ENCODE peak calls at places on chromosomes 13 and 19, in four cellular contexts. J is lower leg skin, B is MM.1S, T is esophagus squamous epithelium. D is an unnamed sample.

GRCh38 chr19:2962018-2962670 is 15.2 kb upstream of the TLE6 start:
- DNase-seq in J (no peak), B (peak; percentile 58), T (no peak), D (peak; percentile 56)

GRCh38 chr19:17358395-17358794 is 18.7 kb downstream of the PLVAP start:
- DNase-seq in J (no peak), B (no peak), T (no peak), D (peak; percentile 58)

GRCh38 chr13:106416645-106417044 is 118.8 kb downstream of the EFNB2 start:
- DNase-seq in J (no peak), B (no peak), T (no peak), D (no peak)

GRCh38 chr13:38848360-38848759 is 142.3 kb downstream of the STOML3 start:
- DNase-seq in J (no peak), B (no peak), T (no peak), D (no peak)

GRCh38 chr13:112445411-112446271 is 69.5 kb downstream of the SPACA7 start:
- DNase-seq in J (peak; percentile 68), B (no peak), T (no peak), D (no peak)

GRCh38 chr13:112120031-112120373 is 53.1 kb downstream of the SOX1 start:
- DNase-seq in J (no peak), B (no peak), T (no peak), D (no peak)

GRCh38 chr19:17209126-17210036 is 5.8 kb upstream of the USE1 start:
- DNase-seq in J (no peak), B (no peak), T (no peak), D (no peak)

GRCh38 chr19:13622727-13623126 is 116.4 kb upstream of the CACNA1A start:
- DNase-seq in J (no peak), B (no peak), T (no peak), D (no peak)

GRCh38 chr13:35882722-35883497 is 248.3 kb downstream of the DCLK1 start:
- DNase-seq in J (no peak), B (no peak), T (no peak), D (no peak)

GRCh38 chr13:30984620-30985019 is 52.2 kb downstream of the TEX26 start:
- DNase-seq in J (no peak), B (no peak), T (no peak), D (no peak)

GRCh38 chr13:98563071-98563470 is 13.8 kb downstream of the STK24 start:
- DNase-seq in J (no peak), B (peak; percentile 75), T (no peak), D (no peak)

GRCh38 chr19:18674616-18675015 is 8.9 kb upstream of the CRTC1 start:
- DNase-seq in J (no peak), B (no peak), T (no peak), D (peak; percentile 35)

GRCh38 chr19:48683349-48683748 is 10.5 kb upstream of the NTN5 start:
- DNase-seq in J (no peak), B (peak; percentile 17), T (no peak), D (no peak)

GRCh38 chr13:35198821-35199220 is 256.8 kb downstream of the NBEA start:
- DNase-seq in J (no peak), B (no peak), T (no peak), D (no peak)

GRCh38 chr13:20024706-20025105 is 66.2 kb downstream of the ZMYM2 start:
- DNase-seq in J (no peak), B (no peak), T (no peak), D (no peak)

GRCh38 chr19:16942583-16942982 is 53.8 kb downstream of the F2RL3 start:
- DNase-seq in J (peak; percentile 58), B (no peak), T (no peak), D (no peak)

GRCh38 chr19:15187026-15188007 is 13.5 kb downstream of the NOTCH3 start:
- DNase-seq in J (no peak), B (no peak), T (no peak), D (no peak)

GRCh38 chr13:93217701-93218100 is 8.9 kb upstream of the GPC6 start:
- DNase-seq in J (no peak), B (no peak), T (no peak), D (peak; percentile 36)

GRCh38 chr13:95929430-95929829 is 123.8 kb downstream of the UGGT2 start:
- DNase-seq in J (no peak), B (no peak), T (no peak), D (no peak)

GRCh38 chr13:29991343-29991742 is 140.9 kb upstream of the UBL3 start:
- DNase-seq in J (no peak), B (no peak), T (no peak), D (peak; percentile 95)

GRCh38 chr13:113781571-113781970 is 22.5 kb downstream of the TMEM255B start:
- DNase-seq in J (no peak), B (no peak), T (no peak), D (no peak)

GRCh38 chr19:1261863-1262686 is 7.1 kb upstream of the CIRBP start:
- DNase-seq in J (peak; percentile 95), B (no peak), T (no peak), D (no peak)

GRCh38 chr19:1262687-1263123 is 6.4 kb upstream of the CIRBP start:
- DNase-seq in J (no peak), B (no peak), T (no peak), D (no peak)

GRCh38 chr19:1260749-1261511 is 8.2 kb upstream of the CIRBP start:
- DNase-seq in J (peak; percentile 99), B (peak; percentile 99), T (peak; percentile 69), D (peak; percentile 97)

GRCh38 chr19:1259873-1260748 is 9.0 kb upstream of the CIRBP start:
- DNase-seq in J (peak; percentile 90), B (no peak), T (no peak), D (peak; percentile 61)

GRCh38 chr19:1261512-1261862 is 7.6 kb upstream of the CIRBP start:
- DNase-seq in J (peak; percentile 90), B (no peak), T (no peak), D (peak; percentile 44)
- TF ChIP-seq CTCF in J (no peak), B (peak; percentile 37), T (peak; percentile 10), D (no peak)

GRCh38 chr19:43779820-43780219 is 953 bp downstream of the KCNN4 start:
- DNase-seq in J (no peak), B (no peak), T (no peak), D (no peak)

GRCh38 chr19:43782311-43782660 is 1.5 kb upstream of the KCNN4 start:
- DNase-seq in J (no peak), B (no peak), T (no peak), D (no peak)

GRCh38 chr19:43781630-43782310 is 997 bp upstream of the KCNN4 start:
- DNase-seq in J (no peak), B (no peak), T (no peak), D (no peak)

GRCh38 chr19:43779147-43779819 is 1.5 kb downstream of the KCNN4 start:
- DNase-seq in J (no peak), B (no peak), T (no peak), D (no peak)

GRCh38 chr19:43780706-43781525 is at the start of gene KCNN4:
- DNase-seq in J (no peak), B (no peak), T (peak; percentile 40), D (peak; percentile 42)
- H3K4me3 ChIP-seq in J (no peak within 1 kb of the TSS), B (no peak within 1 kb of the TSS), T (peak within 1 kb of the TSS; percentile 32), D (no peak within 1 kb of the TSS)

GRCh38 chr19:39257227-39257626 is 8.6 kb upstream of the IFNL4 start:
- DNase-seq in J (no peak), B (no peak), T (no peak), D (no peak)
- TF ChIP-seq CTCF in J (no peak), B (no peak), T (no peak), D (no peak)

DNA sequence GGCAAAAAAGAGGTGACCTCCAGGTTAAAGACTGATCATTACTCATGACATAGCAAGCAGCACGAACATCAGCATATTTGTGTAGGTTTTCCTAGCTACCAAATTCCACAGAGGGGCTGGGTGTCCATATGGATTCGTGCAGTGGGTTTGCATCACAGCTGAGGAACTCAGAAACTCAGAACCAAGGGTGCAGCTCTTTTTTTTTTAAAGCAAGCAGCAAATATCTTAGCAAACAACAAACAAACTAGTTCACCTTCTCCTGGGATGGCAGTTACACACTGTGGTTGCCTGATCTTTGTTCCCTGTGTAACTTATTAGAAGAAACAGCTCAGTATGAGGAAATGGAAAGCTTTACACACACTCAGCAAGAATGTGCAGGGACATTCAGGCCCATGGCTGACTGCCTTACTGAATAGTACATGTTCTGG is 4.1 kb downstream of the NDFIP2 start:
- DNase-seq in J (no peak), B (no peak), T (no peak), D (peak; percentile 80)
- H3K4me3 ChIP-seq in J (no peak overlapping the region), B (no peak overlapping the region), T (peak overlapping the region; percentile 62), D (no peak overlapping the region)

GRCh38 chr19:55112246-55112780 is 5.1 kb downstream of the PPP1R12C start:
- DNase-seq in J (no peak), B (no peak), T (no peak), D (no peak)

GRCh38 chr19:55111238-55111831 is 6.1 kb downstream of the PPP1R12C start:
- DNase-seq in J (no peak), B (no peak), T (no peak), D (no peak)

GRCh38 chr19:55113570-55114039 is 3.8 kb downstream of the PPP1R12C start:
- DNase-seq in J (peak; percentile 97), B (no peak), T (no peak), D (peak; percentile 96)

GRCh38 chr19:55114566-55115145 is 2.8 kb downstream of the PPP1R12C start:
- DNase-seq in J (no peak), B (no peak), T (no peak), D (no peak)

DNA sequence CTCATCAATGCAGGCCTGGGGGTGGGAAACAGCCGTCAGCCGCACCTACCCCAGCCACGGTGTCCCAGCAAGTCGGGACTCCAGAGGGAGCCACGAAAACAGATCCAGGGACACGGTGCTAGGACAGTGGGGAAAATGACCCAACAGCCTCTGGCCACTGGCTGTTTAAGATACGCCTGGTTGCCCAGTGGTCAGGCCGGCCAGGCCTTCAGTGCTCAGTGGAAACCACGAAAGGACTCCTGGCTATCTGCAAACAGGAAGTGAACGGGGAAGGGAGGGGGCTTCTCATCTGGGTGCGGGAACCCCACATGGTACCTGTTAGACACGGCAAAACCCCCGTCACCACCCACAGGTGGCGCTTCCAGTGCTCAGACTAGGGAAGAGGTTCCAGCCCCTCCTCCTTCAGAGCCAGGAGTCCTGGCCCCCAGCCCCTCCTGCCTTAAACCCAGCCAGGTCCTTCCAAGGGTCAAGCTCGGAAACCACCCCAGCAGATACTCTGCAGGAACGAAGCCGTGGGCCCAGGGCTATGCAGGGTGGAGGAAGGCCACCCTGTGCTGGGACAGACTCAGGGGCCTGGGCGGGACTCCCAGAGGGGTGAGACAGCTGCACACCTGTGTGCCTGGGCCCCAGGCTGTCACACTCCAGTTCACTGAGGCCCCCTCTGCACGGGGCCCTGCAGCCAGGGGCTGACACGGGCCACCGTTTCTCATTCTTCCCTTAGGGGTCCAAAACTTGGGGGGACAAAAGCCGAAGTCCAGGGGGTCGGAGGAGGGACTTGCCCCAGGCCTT is 4.5 kb downstream of the PPP1R12C start:
- DNase-seq in J (no peak), B (no peak), T (no peak), D (no peak)
- TF ChIP-seq CTCF in J (no peak), B (no peak), T (no peak), D (no peak)

DNA sequence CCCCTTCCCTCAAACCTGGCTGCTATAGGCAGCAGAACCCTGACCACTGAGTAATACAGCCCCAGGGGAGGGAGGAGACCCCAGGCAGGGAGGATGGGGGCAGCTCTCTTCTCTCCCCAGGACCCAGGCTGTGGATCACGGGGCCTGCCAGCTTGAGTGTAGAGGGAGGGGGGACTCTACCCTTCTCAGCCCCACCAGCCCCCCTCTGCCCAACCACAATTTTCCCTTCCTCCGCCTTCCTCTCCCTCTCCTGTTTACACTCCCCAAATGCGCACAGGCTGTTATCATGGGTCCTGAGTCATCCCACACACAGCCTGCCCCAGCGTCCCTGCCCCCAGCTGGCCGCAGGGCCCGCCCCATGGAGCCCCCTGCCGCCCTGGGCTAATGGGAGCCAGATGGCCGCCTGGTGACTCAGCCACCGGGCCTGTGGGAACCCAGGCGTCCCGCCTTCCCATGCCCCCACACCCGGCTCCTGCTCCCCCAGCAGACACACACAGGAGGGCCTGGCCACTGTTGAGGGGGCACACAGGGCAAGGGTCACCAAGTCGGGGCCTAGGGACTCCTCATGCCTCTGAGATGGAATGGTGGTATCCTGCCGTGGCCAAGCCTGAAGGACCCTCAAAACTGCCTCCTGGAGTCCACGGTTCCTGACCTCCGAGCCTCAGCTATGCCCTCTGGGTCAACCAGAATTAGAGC is 13.6 kb downstream of the CCDC97 start:
- DNase-seq in J (peak; percentile 95), B (no peak), T (no peak), D (peak; percentile 97)
- H3K4me3 ChIP-seq in J (no peak overlapping the region), B (no peak overlapping the region), T (no peak overlapping the region), D (no peak overlapping the region)